ENCODE peak calls at places on chromosomes 4 and X, in seven cellular contexts. I is AG10803, D is lung, M is lower leg skin, O is fibroblast of the aortic adventitia, F is left lung, W is thoracic aorta. U is an unnamed sample.

GRCh38 chr4:26384380-26385057 is 63.7 kb downstream of the RBPJ start:
- DNase-seq in I (no peak), W (no peak), D (no peak), O (no peak), F (no peak), M (no peak), U (no peak)

GRCh38 chrX:318068-318738 is 393 bp downstream of the GTPBP6 start:
- DNase-seq in D (peak), W (peak), O (peak), I (peak), M (peak), F (peak), U (peak)

GRCh38 chrX:13647709-13648212 is 5.2 kb upstream of the TCEANC start:
- DNase-seq in I (no peak), M (no peak), D (peak), W (peak), O (peak), F (no peak), U (peak)

GRCh38 chr4:6030679-6031078 is 12.4 kb upstream of the C4orf50 start:
- DNase-seq in F (no peak), D (no peak), W (no peak), M (no peak), I (no peak), O (no peak), U (no peak)

GRCh38 chrX:131987252-131987651 is 35.9 kb upstream of the STK26 start:
- DNase-seq in I (no peak), O (no peak), D (no peak), M (no peak), F (no peak), W (no peak), U (no peak)

GRCh38 chr4:6402566-6403399 is 69.6 kb downstream of the PPP2R2C start:
- DNase-seq in I (no peak), W (no peak), O (no peak), F (peak), M (no peak), D (no peak), U (no peak)

GRCh38 chrX:3232262-3232950 is 114.0 kb downstream of the MXRA5 start:
- DNase-seq in M (no peak), W (no peak), F (no peak), O (no peak), D (no peak), I (no peak), U (peak)

GRCh38 chr4:10684631-10685030 is at the start of gene CLNK:
- DNase-seq in I (no peak), W (no peak), D (no peak), M (no peak), F (no peak), O (no peak), U (no peak)

GRCh38 chr4:121789960-121790829 is 10.9 kb upstream of the EXOSC9 start:
- DNase-seq in M (no peak), I (peak), O (peak), F (no peak), W (no peak), D (no peak), U (peak)

GRCh38 chrX:96833333-96833732 is 50.4 kb upstream of the RPA4 start:
- DNase-seq in W (no peak), I (no peak), O (no peak), D (no peak), M (no peak), F (no peak), U (no peak)

GRCh38 chr4:40953253-40954118 is 203.7 kb downstream of the NSUN7 start:
- DNase-seq in D (no peak), O (no peak), W (no peak), M (no peak), I (peak), F (no peak), U (peak)

DNA sequence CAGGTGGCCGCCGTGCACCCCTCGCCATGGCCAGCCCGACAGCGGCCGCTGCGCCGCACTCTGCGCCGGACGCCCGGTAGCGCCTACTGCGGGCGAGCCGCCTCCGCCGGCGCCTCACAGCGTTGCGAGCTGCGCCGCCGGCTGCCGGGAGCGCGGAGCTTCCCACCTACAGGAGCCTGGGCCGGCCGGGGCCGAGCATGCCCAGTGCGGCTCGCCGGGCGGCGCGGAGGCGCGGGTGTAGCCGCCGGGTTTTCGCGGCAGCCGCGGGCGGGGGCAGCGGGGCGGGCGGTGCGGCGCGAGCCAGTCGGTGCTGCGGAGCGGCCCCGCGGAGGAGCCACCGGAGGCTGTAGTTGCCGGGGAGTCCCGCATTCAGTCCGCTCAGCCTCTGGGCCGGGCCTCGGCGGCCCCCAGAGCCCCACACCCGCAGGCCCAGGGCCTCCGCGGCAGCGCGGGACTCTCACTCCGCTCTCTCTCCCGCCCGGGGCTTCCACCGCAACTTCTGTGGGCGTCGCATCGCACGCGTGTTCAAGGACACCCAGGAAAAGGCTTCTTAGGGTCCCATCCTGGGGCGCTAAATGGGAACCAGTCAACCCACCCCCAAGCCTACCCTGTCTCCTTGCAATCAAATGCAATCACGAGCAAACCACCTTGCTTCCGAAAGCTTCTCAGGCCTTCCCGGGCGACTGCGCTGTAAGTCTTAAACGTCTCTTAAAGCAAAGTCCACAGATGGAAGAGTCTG is at the start of gene MFAP3L:
- DNase-seq in O (peak), F (peak), I (peak), D (peak), M (peak), W (peak), U (peak)
- TF ChIP-seq CTCF in O (no peak), F (no peak), I (no peak), D (no peak), M (no peak), W (no peak), U (no peak)

DNA sequence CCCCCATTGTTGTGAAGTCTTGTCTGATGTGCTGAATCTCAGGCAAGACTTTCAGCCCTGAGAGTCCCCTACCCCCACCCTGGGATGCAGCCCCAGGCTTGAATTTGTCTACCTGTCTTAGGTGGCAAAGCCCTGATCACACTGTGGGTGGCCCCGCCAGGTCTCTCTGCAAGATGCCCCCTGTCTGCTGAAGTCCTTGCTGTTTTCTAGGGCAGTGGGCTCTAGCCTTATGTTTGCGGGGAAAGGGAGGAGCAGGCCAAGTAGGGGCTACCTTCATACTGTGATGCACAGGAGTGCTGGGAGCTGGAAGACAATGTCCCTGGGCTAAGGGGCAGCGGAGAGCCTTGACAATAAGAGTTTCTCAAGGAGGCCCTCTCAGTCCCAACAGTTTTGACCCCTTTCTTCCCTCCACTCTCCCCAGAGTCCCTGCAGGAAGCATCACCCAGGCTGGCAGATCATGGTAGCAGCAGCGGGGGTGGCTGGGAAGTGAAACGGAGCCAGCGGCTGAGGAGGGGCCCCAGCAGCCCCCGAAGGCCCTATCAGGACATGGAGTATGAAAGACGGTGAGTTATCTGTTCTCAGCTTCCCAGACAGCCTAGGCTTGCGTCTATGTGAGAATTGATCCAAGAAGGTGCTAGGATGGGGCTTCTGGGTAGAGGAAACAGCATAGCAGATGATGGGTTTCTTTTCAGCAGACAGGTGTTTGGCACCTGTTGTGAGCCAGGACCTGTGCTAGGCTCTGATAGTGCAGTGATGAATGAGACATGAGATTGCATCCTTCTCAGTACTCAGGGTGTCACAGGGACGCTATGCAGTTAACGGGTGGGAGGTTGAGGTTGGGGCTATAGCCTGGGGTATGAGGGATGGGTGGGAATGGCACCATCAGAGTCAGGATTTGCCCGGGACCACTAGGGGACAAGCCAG is 2.2 kb downstream of the RBM10 start:
- DNase-seq in D (no peak), I (no peak), M (no peak), O (no peak), F (no peak), W (no peak), U (no peak)
- H3K4me3 ChIP-seq in D (no peak), I (peak), M (no peak), O (peak), F (peak), W (peak), U (peak)

GRCh38 chrX:15781964-15782711 is 8.1 kb upstream of the ZRSR2 start:
- DNase-seq in I (peak), W (no peak), F (no peak), O (no peak), D (no peak), M (no peak), U (no peak)
- TF ChIP-seq CTCF in I (no peak), W (no peak), F (no peak), O (no peak), D (no peak), M (no peak), U (no peak)

GRCh38 chr4:21864686-21865085 is 83.9 kb downstream of the KCNIP4 start:
- DNase-seq in O (no peak), F (no peak), W (no peak), I (no peak), D (no peak), M (no peak), U (no peak)

GRCh38 chr4:21858971-21859370 is 89.6 kb downstream of the KCNIP4 start:
- DNase-seq in O (no peak), I (no peak), M (no peak), W (no peak), F (no peak), D (no peak), U (no peak)

DNA sequence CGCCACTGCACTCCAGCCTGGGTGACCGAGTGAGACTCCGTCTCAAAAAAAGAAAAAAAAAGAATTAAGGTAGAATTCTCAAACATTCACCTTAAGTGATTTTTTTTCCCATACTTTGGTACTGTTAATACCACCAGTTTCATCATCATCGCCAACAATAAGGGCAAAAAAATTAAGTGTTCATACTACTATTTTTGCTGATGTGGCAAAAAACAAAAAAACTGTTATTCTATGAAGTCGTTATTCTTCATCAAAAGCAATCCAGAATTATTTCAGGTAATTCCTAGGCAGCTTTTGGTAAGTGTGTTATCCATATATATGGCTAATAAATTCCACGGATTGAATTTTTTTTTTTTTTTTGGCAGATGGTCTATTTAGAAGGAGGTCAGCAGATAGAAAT is 85.7 kb downstream of the KCNIP4 start:
- DNase-seq in D (no peak), M (no peak), I (no peak), F (no peak), O (no peak), W (no peak), U (no peak)
- H3K4me3 ChIP-seq in D (no peak), M (no peak), I (no peak), F (no peak), O (no peak), W (no peak), U (no peak)

GRCh38 chrX:149491812-149492211 is 13.3 kb downstream of the IDS start:
- DNase-seq in D (no peak), F (no peak), M (no peak), I (no peak), O (no peak), W (no peak), U (no peak)
- TF ChIP-seq CTCF in D (no peak), F (no peak), M (no peak), I (no peak), O (no peak), W (no peak), U (no peak)

GRCh38 chrX:22135994-22136684 is 104.0 kb downstream of the PHEX start:
- DNase-seq in O (peak), M (peak), W (no peak), D (no peak), F (no peak), I (peak), U (peak)

GRCh38 chrX:22135171-22135711 is 103.1 kb downstream of the PHEX start:
- DNase-seq in D (no peak), M (peak), I (peak), W (no peak), O (peak), F (no peak), U (peak)

GRCh38 chrX:22141061-22141460 is 108.9 kb downstream of the PHEX start:
- DNase-seq in O (no peak), F (no peak), W (no peak), D (no peak), I (no peak), M (no peak), U (peak)

GRCh38 chrX:22134681-22135080 is 102.6 kb downstream of the PHEX start:
- DNase-seq in M (no peak), I (peak), D (no peak), F (no peak), O (peak), W (no peak), U (peak)

GRCh38 chrX:22136711-22137110 is 104.6 kb downstream of the PHEX start:
- DNase-seq in F (no peak), O (no peak), M (no peak), I (no peak), W (no peak), D (no peak), U (peak)
- H3K4me3 ChIP-seq in F (no peak), O (no peak), M (no peak), I (no peak), W (peak), D (no peak), U (no peak)

GRCh38 chr4:72887152-72887551 is 182.4 kb downstream of the COX18 start:
- DNase-seq in M (no peak), O (no peak), D (no peak), I (peak), W (no peak), F (no peak), U (no peak)

GRCh38 chr4:72888331-72888730 is 181.2 kb downstream of the COX18 start:
- DNase-seq in M (no peak), W (no peak), F (no peak), O (no peak), D (no peak), I (peak), U (no peak)

GRCh38 chr4:72886602-72887001 is 182.9 kb downstream of the COX18 start:
- DNase-seq in F (no peak), O (no peak), M (no peak), I (no peak), W (no peak), D (no peak), U (peak)
- TF ChIP-seq CTCF in F (peak), O (peak), M (no peak), I (peak), W (no peak), D (no peak), U (peak)

GRCh38 chr4:140049024-140049923 is 104.7 kb downstream of the MAML3 start:
- DNase-seq in O (peak), I (peak), F (no peak), M (no peak), W (no peak), D (no peak), U (peak)
- H3K4me3 ChIP-seq in O (peak), I (peak), F (peak), M (no peak), W (peak), D (peak), U (peak)

GRCh38 chrX:16282209-16282608 is 114.9 kb downstream of the MAGEB17 start:
- DNase-seq in W (no peak), O (no peak), D (no peak), M (no peak), F (no peak), I (no peak), U (no peak)

DNA sequence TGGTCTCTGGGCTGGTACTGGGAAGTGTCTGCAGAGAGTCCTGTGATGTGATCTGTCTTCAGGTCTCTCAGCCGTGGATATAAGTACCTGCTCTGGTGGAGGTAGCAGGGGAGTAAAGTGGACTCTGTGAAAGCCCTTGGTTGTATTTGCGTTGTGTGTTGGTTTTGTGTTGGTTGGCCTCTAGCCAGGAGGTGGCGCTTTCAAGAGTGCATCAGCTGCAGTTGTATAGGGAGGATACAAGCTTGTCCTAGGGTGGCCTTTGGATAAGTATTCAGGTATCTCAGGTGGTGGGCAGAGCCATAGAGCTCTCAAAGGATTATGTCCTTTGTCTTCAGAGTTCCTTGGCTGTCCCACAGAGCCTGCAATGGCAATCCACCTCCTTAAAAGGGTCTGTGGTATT is 111.6 kb downstream of the MAGEB17 start:
- DNase-seq in M (no peak), I (no peak), D (no peak), F (no peak), W (no peak), O (no peak), U (no peak)
- TF ChIP-seq CTCF in M (no peak), I (no peak), D (no peak), F (no peak), W (no peak), O (no peak), U (no peak)

GRCh38 chr4:112521123-112522116 is 5.4 kb upstream of the NEUROG2 start:
- DNase-seq in M (no peak), W (no peak), D (no peak), I (no peak), F (peak), O (no peak), U (no peak)
- H3K4me3 ChIP-seq in M (no peak), W (no peak), D (no peak), I (no peak), F (no peak), O (no peak), U (no peak)

U was measured in cardiac fibroblast.